ENCODE peak calls at places on chromosomes 6 and 20, in nine cellular contexts. A is T-helper 9 cell; V is stimulated activated naive CD8-positive, alpha-beta T cell treated with anti-CD3 and anti-CD28 coated beads, Interleukin-15, Interleukin-2, amounts not matched to agents 100 U/mL and 50 U/mL, for 24 hours; U is IMR-90; K is fibroblast of the aortic adventitia; X is T-cell; G is activated T-helper 1 cell treated with anti-CD3 and anti-CD28 coated beads, Interleukin-2, amount 50 U/mL, for 16 hours; C is lower leg skin; F is retina. J is an unnamed sample.

GRCh38 chr6:74976026-74976425 is 229.8 kb downstream of the COL12A1 start:
- DNase-seq in K (no peak), G (no peak), C (no peak), X (no peak), V (no peak), F (no peak), U (no peak), A (no peak), J (no peak)

GRCh38 chr6:90044833-90045337 is 150.6 kb downstream of the GJA10 start:
- DNase-seq in F (no peak), G (no peak), K (peak; percentile 22), X (no peak), C (no peak), A (no peak), V (no peak), U (peak; percentile 88), J (no peak)

GRCh38 chr6:125748534-125749111 is 809 bp upstream of the HEY2 start:
- DNase-seq in C (no peak), A (no peak), K (peak; percentile 26), G (no peak), V (no peak), F (no peak), U (peak; percentile 10), X (peak; percentile 4), J (no peak)

GRCh38 chr6:90160013-90160412 is 136.6 kb downstream of the BACH2 start:
- DNase-seq in G (no peak), U (no peak), A (no peak), K (no peak), F (peak; percentile 31), V (no peak), X (no peak), C (no peak), J (peak; percentile 38)

GRCh38 chr6:154289818-154290508 is 66.6 kb downstream of the IPCEF1 start:
- DNase-seq in V (no peak), X (no peak), F (no peak), G (no peak), U (no peak), K (no peak), C (no peak), A (no peak), J (no peak)

GRCh38 chr20:63778857-63779256 is 39.3 kb downstream of the SLC2A4RG start:
- DNase-seq in U (no peak), C (no peak), V (no peak), A (no peak), F (no peak), X (no peak), G (no peak), K (no peak), J (no peak)

GRCh38 chr6:169391473-169392071 is 137.9 kb upstream of the THBS2 start:
- DNase-seq in F (no peak), X (no peak), V (no peak), U (no peak), A (no peak), C (no peak), G (no peak), K (no peak), J (no peak)

GRCh38 chr20:47664744-47665143 is 120.5 kb downstream of the SULF2 start:
- DNase-seq in X (no peak), C (peak; percentile 76), G (no peak), K (no peak), U (no peak), V (no peak), A (no peak), F (no peak), J (no peak)

GRCh38 chr20:17499041-17499440 is 32.1 kb downstream of the BFSP1 start:
- DNase-seq in G (no peak), U (peak; percentile 59), A (no peak), F (no peak), X (no peak), K (no peak), C (peak; percentile 17), V (no peak), J (no peak)

GRCh38 chr6:169719117-169719516 is 5.2 kb downstream of the PHF10 start:
- DNase-seq in V (no peak), G (no peak), A (no peak), C (no peak), U (peak; percentile 50), K (no peak), X (no peak), F (no peak), J (no peak)

GRCh38 chr20:49349678-49350077 is 71.8 kb upstream of the ZNFX1 start:
- DNase-seq in C (peak; percentile 92), K (peak; percentile 27), V (no peak), F (no peak), A (no peak), G (no peak), U (no peak), X (no peak), J (no peak)